ENCODE peak calls at places on chromosomes 11 and 22, in four cellular contexts. E is NCI-H774, F is naive B cell, Z is endodermal cell. R is an unnamed sample.

GRCh38 chr11:3830741-3831140 is 10.0 kb downstream of the RHOG start:
- DNase-seq in F (no peak), E (no peak), Z (no peak), R (no peak)

GRCh38 chr22:30211124-30211820 is 35.3 kb downstream of the LIF start:
- DNase-seq in F (no peak), E (no peak), Z (no peak), R (no peak)

GRCh38 chr11:59776210-59777066 is 21.3 kb downstream of the STX3 start:
- DNase-seq in F (no peak), Z (no peak), E (no peak), R (no peak)

GRCh38 chr11:78419327-78419726 is 1.7 kb upstream of the GAB2 start:
- DNase-seq in E (no peak), Z (no peak), F (no peak), R (no peak)

GRCh38 chr22:28154856-28155255 is 235.8 kb upstream of the PITPNB start:
- DNase-seq in F (no peak), E (no peak), Z (no peak), R (no peak)

GRCh38 chr22:37303821-37304274 is 21.5 kb downstream of the CYTH4 start:
- DNase-seq in F (no peak), Z (no peak), E (no peak), R (peak; percentile 71)

GRCh38 chr22:37345863-37346514 is 63.7 kb downstream of the CYTH4 start:
- DNase-seq in E (no peak), Z (no peak), F (no peak), R (no peak)

GRCh38 chr11:14119357-14119756 is 156.8 kb downstream of the SPON1 start:
- DNase-seq in F (no peak), Z (no peak), E (no peak), R (no peak)

GRCh38 chr11:57637626-57638004 is 12.1 kb downstream of the YPEL4 start:
- DNase-seq in F (no peak), Z (peak; percentile 89), E (no peak), R (peak; percentile 95)

GRCh38 chr11:126487711-126488110 is 132.2 kb downstream of the ST3GAL4 start:
- DNase-seq in Z (peak; percentile 54), E (no peak), F (no peak), R (no peak)

GRCh38 chr11:19980957-19981669 is 179.2 kb downstream of the DBX1 start:
- DNase-seq in Z (no peak), F (no peak), E (peak; percentile 7), R (peak; percentile 71)

GRCh38 chr11:126191379-126192073 is 19.9 kb downstream of the RPUSD4 start:
- DNase-seq in E (no peak), F (no peak), Z (no peak), R (no peak)

GRCh38 chr11:115154355-115154736 is 349.9 kb downstream of the CADM1 start:
- DNase-seq in E (no peak), Z (no peak), F (no peak), R (no peak)